ENCODE peak calls at places on chromosomes 12 and 14, in nine cellular contexts. One of them, this sample, is unnamed.

GRCh38 chr14:39268393-39268792 is 34.7 kb downstream of the MIA2 start:
- DNase-seq in stomach: no peak
- DNase-seq in aorta: no peak
- DNase-seq in MM.1S: peak; percentile 18
- DNase-seq in PC-3: peak; percentile 16
- DNase-seq in mesenchymal stem cell: peak; percentile 34
- DNase-seq in left ventricle myocardium inferior: no peak
- DNase-seq in epithelial cell of esophagus: peak; percentile 13
- DNase-seq in right lobe of liver: no peak
- DNase-seq in this sample: no peak

GRCh38 chr14:65850429-65851145 is 438.1 kb downstream of the FUT8 start:
- DNase-seq in stomach: no peak
- DNase-seq in aorta: no peak
- DNase-seq in MM.1S: peak; percentile 64
- DNase-seq in PC-3: peak; percentile 9
- DNase-seq in mesenchymal stem cell: no peak
- DNase-seq in left ventricle myocardium inferior: no peak
- DNase-seq in epithelial cell of esophagus: no peak
- DNase-seq in right lobe of liver: no peak
- DNase-seq in this sample: peak; percentile 50

GRCh38 chr14:20799444-20799843 is 3.2 kb downstream of the RNASE1 start:
- DNase-seq in stomach: no peak
- DNase-seq in aorta: no peak
- DNase-seq in MM.1S: no peak
- DNase-seq in PC-3: no peak
- DNase-seq in mesenchymal stem cell: no peak
- DNase-seq in left ventricle myocardium inferior: no peak
- DNase-seq in epithelial cell of esophagus: no peak
- DNase-seq in right lobe of liver: no peak
- DNase-seq in this sample: no peak

GRCh38 chr12:76383988-76384387 is 35.8 kb upstream of the BBS10 start:
- DNase-seq in stomach: no peak
- DNase-seq in aorta: no peak
- DNase-seq in MM.1S: no peak
- DNase-seq in PC-3: no peak
- DNase-seq in mesenchymal stem cell: no peak
- DNase-seq in left ventricle myocardium inferior: no peak
- DNase-seq in epithelial cell of esophagus: no peak
- DNase-seq in right lobe of liver: no peak
- DNase-seq in this sample: no peak

GRCh38 chr12:132151766-132152410 is 7.6 kb downstream of the NOC4L start:
- DNase-seq in stomach: no peak
- DNase-seq in aorta: peak; percentile 45
- DNase-seq in MM.1S: no peak
- DNase-seq in PC-3: no peak
- DNase-seq in mesenchymal stem cell: no peak
- DNase-seq in left ventricle myocardium inferior: peak; percentile 16
- DNase-seq in epithelial cell of esophagus: no peak
- DNase-seq in right lobe of liver: peak; percentile 19
- DNase-seq in this sample: no peak

GRCh38 chr14:20428010-20428365 is 8.0 kb downstream of the KLHL33 start:
- DNase-seq in stomach: no peak
- DNase-seq in aorta: no peak
- DNase-seq in MM.1S: no peak
- DNase-seq in PC-3: no peak
- DNase-seq in mesenchymal stem cell: no peak
- DNase-seq in left ventricle myocardium inferior: no peak
- DNase-seq in epithelial cell of esophagus: no peak
- DNase-seq in right lobe of liver: no peak
- DNase-seq in this sample: no peak

GRCh38 chr12:55925870-55926737 is 1.6 kb downstream of the PYM1 start:
- DNase-seq in stomach: no peak
- DNase-seq in aorta: no peak
- DNase-seq in MM.1S: no peak
- DNase-seq in PC-3: no peak
- DNase-seq in mesenchymal stem cell: no peak
- DNase-seq in left ventricle myocardium inferior: no peak
- DNase-seq in epithelial cell of esophagus: no peak
- DNase-seq in right lobe of liver: no peak
- DNase-seq in this sample: no peak

GRCh38 chr12:89863968-89864367 is 155.3 kb upstream of the ATP2B1 start:
- DNase-seq in stomach: no peak
- DNase-seq in aorta: no peak
- DNase-seq in MM.1S: peak; percentile 72
- DNase-seq in PC-3: no peak
- DNase-seq in mesenchymal stem cell: no peak
- DNase-seq in left ventricle myocardium inferior: no peak
- DNase-seq in epithelial cell of esophagus: no peak
- DNase-seq in right lobe of liver: no peak
- DNase-seq in this sample: no peak

GRCh38 chr14:32022938-32023466 is 54.1 kb upstream of the ARHGAP5 start:
- DNase-seq in stomach: no peak
- DNase-seq in aorta: no peak
- DNase-seq in MM.1S: no peak
- DNase-seq in PC-3: no peak
- DNase-seq in mesenchymal stem cell: peak; percentile 42
- DNase-seq in left ventricle myocardium inferior: no peak
- DNase-seq in epithelial cell of esophagus: no peak
- DNase-seq in right lobe of liver: no peak
- DNase-seq in this sample: no peak

GRCh38 chr14:64074961-64075619 is 219.1 kb downstream of the ESR2 start:
- DNase-seq in stomach: no peak
- DNase-seq in aorta: no peak
- DNase-seq in MM.1S: no peak
- DNase-seq in PC-3: peak; percentile 90
- DNase-seq in mesenchymal stem cell: peak; percentile 68
- DNase-seq in left ventricle myocardium inferior: no peak
- DNase-seq in epithelial cell of esophagus: peak; percentile 77
- DNase-seq in right lobe of liver: no peak
- DNase-seq in this sample: no peak

GRCh38 chr12:14950982-14951746 is 10.2 kb downstream of the ARHGDIB start:
- DNase-seq in stomach: no peak
- DNase-seq in aorta: no peak
- DNase-seq in MM.1S: no peak
- DNase-seq in PC-3: peak; percentile 74
- DNase-seq in mesenchymal stem cell: no peak
- DNase-seq in left ventricle myocardium inferior: no peak
- DNase-seq in epithelial cell of esophagus: peak; percentile 84
- DNase-seq in right lobe of liver: no peak
- DNase-seq in this sample: no peak

GRCh38 chr14:89477391-89477790 is 60.4 kb upstream of the FOXN3 start:
- DNase-seq in stomach: peak; percentile 29
- DNase-seq in aorta: peak; percentile 72
- DNase-seq in MM.1S: no peak
- DNase-seq in PC-3: no peak
- DNase-seq in mesenchymal stem cell: no peak
- DNase-seq in left ventricle myocardium inferior: no peak
- DNase-seq in epithelial cell of esophagus: no peak
- DNase-seq in right lobe of liver: no peak
- DNase-seq in this sample: no peak

GRCh38 chr14:77053046-77053841 is 24.7 kb upstream of the IRF2BPL start:
- DNase-seq in stomach: peak; percentile 64
- DNase-seq in aorta: peak; percentile 81
- DNase-seq in MM.1S: peak; percentile 55
- DNase-seq in PC-3: no peak
- DNase-seq in mesenchymal stem cell: peak; percentile 89
- DNase-seq in left ventricle myocardium inferior: peak; percentile 80
- DNase-seq in epithelial cell of esophagus: peak; percentile 57
- DNase-seq in right lobe of liver: peak; percentile 78
- DNase-seq in this sample: peak; percentile 88

GRCh38 chr12:123897221-123897620 is 75.4 kb downstream of the CCDC92 start:
- DNase-seq in stomach: no peak
- DNase-seq in aorta: no peak
- DNase-seq in MM.1S: no peak
- DNase-seq in PC-3: peak; percentile 67
- DNase-seq in mesenchymal stem cell: peak; percentile 23
- DNase-seq in left ventricle myocardium inferior: no peak
- DNase-seq in epithelial cell of esophagus: peak; percentile 69
- DNase-seq in right lobe of liver: no peak
- DNase-seq in this sample: no peak

GRCh38 chr12:109962388-109962787 is 33.8 kb downstream of the GIT2 start:
- DNase-seq in stomach: no peak
- DNase-seq in aorta: no peak
- DNase-seq in MM.1S: no peak
- DNase-seq in PC-3: no peak
- DNase-seq in mesenchymal stem cell: no peak
- DNase-seq in left ventricle myocardium inferior: no peak
- DNase-seq in epithelial cell of esophagus: no peak
- DNase-seq in right lobe of liver: no peak
- DNase-seq in this sample: no peak

GRCh38 chr14:31418440-31418839 is 1.9 kb downstream of the HEATR5A start:
- DNase-seq in stomach: no peak
- DNase-seq in aorta: no peak
- DNase-seq in MM.1S: no peak
- DNase-seq in PC-3: no peak
- DNase-seq in mesenchymal stem cell: no peak
- DNase-seq in left ventricle myocardium inferior: no peak
- DNase-seq in epithelial cell of esophagus: no peak
- DNase-seq in right lobe of liver: no peak
- DNase-seq in this sample: no peak

GRCh38 chr12:102059343-102059742 is 2.4 kb downstream of the WASHC3 start:
- DNase-seq in stomach: no peak
- DNase-seq in aorta: no peak
- DNase-seq in MM.1S: no peak
- DNase-seq in PC-3: peak; percentile 39
- DNase-seq in mesenchymal stem cell: no peak
- DNase-seq in left ventricle myocardium inferior: no peak
- DNase-seq in epithelial cell of esophagus: no peak
- DNase-seq in right lobe of liver: no peak
- DNase-seq in this sample: no peak

GRCh38 chr14:67911506-67911905 is 91.9 kb downstream of the RAD51B start:
- DNase-seq in stomach: no peak
- DNase-seq in aorta: no peak
- DNase-seq in MM.1S: no peak
- DNase-seq in PC-3: no peak
- DNase-seq in mesenchymal stem cell: no peak
- DNase-seq in left ventricle myocardium inferior: no peak
- DNase-seq in epithelial cell of esophagus: no peak
- DNase-seq in right lobe of liver: no peak
- DNase-seq in this sample: no peak

GRCh38 chr14:106044949-106045596 is 518.7 kb downstream of the TMEM121 start:
- DNase-seq in stomach: peak; percentile 60
- DNase-seq in aorta: peak; percentile 80
- DNase-seq in MM.1S: no peak
- DNase-seq in PC-3: no peak
- DNase-seq in mesenchymal stem cell: no peak
- DNase-seq in left ventricle myocardium inferior: no peak
- DNase-seq in epithelial cell of esophagus: peak; percentile 1
- DNase-seq in right lobe of liver: peak; percentile 50
- DNase-seq in this sample: peak; percentile 80

DNA sequence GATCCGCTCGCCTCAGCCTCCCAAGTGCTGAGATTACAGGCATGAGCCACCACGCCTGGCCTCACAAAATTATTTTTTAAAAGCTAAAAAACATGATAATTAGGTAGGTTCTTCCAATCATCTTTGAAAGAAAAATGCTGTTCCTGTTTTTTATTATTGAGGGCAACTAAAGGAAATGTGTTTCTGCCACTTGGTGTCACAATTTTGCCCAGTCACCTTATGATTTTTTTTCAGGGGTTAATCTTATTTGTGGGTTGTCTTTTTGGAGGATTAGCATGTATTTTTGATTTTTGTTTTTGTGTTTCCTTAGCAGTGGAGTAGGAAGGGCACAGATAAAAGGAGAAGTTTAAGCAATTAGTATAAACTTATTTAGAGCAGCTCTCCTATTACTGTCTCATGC is 79.8 kb downstream of the PRORP start:
- DNase-seq in stomach: no peak
- DNase-seq in aorta: no peak
- DNase-seq in MM.1S: no peak
- DNase-seq in PC-3: no peak
- DNase-seq in mesenchymal stem cell: no peak
- DNase-seq in left ventricle myocardium inferior: no peak
- DNase-seq in epithelial cell of esophagus: no peak
- DNase-seq in right lobe of liver: no peak
- DNase-seq in this sample: no peak
- H3K4me3 ChIP-seq in stomach: no peak overlapping the region
- H3K4me3 ChIP-seq in aorta: no peak overlapping the region
- H3K4me3 ChIP-seq in MM.1S: no peak overlapping the region
- H3K4me3 ChIP-seq in PC-3: no peak overlapping the region
- H3K4me3 ChIP-seq in mesenchymal stem cell: no peak overlapping the region
- H3K4me3 ChIP-seq in left ventricle myocardium inferior: no peak overlapping the region
- H3K4me3 ChIP-seq in epithelial cell of esophagus: no peak overlapping the region
- H3K4me3 ChIP-seq in right lobe of liver: no peak overlapping the region
- H3K4me3 ChIP-seq in this sample: no peak overlapping the region

GRCh38 chr14:103259801-103260628 is 74.0 kb upstream of the EIF5 start:
- DNase-seq in stomach: peak; percentile 32
- DNase-seq in aorta: peak; percentile 56
- DNase-seq in MM.1S: no peak
- DNase-seq in PC-3: peak; percentile 34
- DNase-seq in mesenchymal stem cell: no peak
- DNase-seq in left ventricle myocardium inferior: no peak
- DNase-seq in epithelial cell of esophagus: no peak
- DNase-seq in right lobe of liver: peak; percentile 45
- DNase-seq in this sample: no peak
- H3K4me3 ChIP-seq in stomach: peak overlapping the region; percentile 41
- H3K4me3 ChIP-seq in aorta: peak overlapping the region; percentile 82
- H3K4me3 ChIP-seq in MM.1S: no peak overlapping the region
- H3K4me3 ChIP-seq in PC-3: peak overlapping the region; percentile 87
- H3K4me3 ChIP-seq in mesenchymal stem cell: no peak overlapping the region
- H3K4me3 ChIP-seq in left ventricle myocardium inferior: peak overlapping the region; percentile 68
- H3K4me3 ChIP-seq in epithelial cell of esophagus: peak overlapping the region; percentile 49
- H3K4me3 ChIP-seq in right lobe of liver: peak overlapping the region; percentile 52
- H3K4me3 ChIP-seq in this sample: peak overlapping the region; percentile 14

GRCh38 chr14:60184597-60185555 is 19.7 kb upstream of the DHRS7 start:
- DNase-seq in stomach: no peak
- DNase-seq in aorta: no peak
- DNase-seq in MM.1S: no peak
- DNase-seq in PC-3: no peak
- DNase-seq in mesenchymal stem cell: no peak
- DNase-seq in left ventricle myocardium inferior: no peak
- DNase-seq in epithelial cell of esophagus: no peak
- DNase-seq in right lobe of liver: no peak
- DNase-seq in this sample: no peak
- H3K4me3 ChIP-seq in stomach: no peak overlapping the region
- H3K4me3 ChIP-seq in aorta: no peak overlapping the region
- H3K4me3 ChIP-seq in MM.1S: no peak overlapping the region
- H3K4me3 ChIP-seq in PC-3: peak overlapping the region; percentile 50
- H3K4me3 ChIP-seq in mesenchymal stem cell: no peak overlapping the region
- H3K4me3 ChIP-seq in left ventricle myocardium inferior: peak overlapping the region; percentile 65
- H3K4me3 ChIP-seq in epithelial cell of esophagus: no peak overlapping the region
- H3K4me3 ChIP-seq in right lobe of liver: no peak overlapping the region
- H3K4me3 ChIP-seq in this sample: no peak overlapping the region

GRCh38 chr12:68356060-68356748 is 24.0 kb upstream of the MDM1 start:
- DNase-seq in stomach: no peak
- DNase-seq in aorta: no peak
- DNase-seq in MM.1S: no peak
- DNase-seq in PC-3: no peak
- DNase-seq in mesenchymal stem cell: no peak
- DNase-seq in left ventricle myocardium inferior: no peak
- DNase-seq in epithelial cell of esophagus: no peak
- DNase-seq in right lobe of liver: no peak
- DNase-seq in this sample: no peak

GRCh38 chr12:68361953-68362352 is 29.8 kb upstream of the MDM1 start:
- DNase-seq in stomach: no peak
- DNase-seq in aorta: no peak
- DNase-seq in MM.1S: no peak
- DNase-seq in PC-3: no peak
- DNase-seq in mesenchymal stem cell: no peak
- DNase-seq in left ventricle myocardium inferior: no peak
- DNase-seq in epithelial cell of esophagus: no peak
- DNase-seq in right lobe of liver: no peak
- DNase-seq in this sample: no peak

GRCh38 chr12:68359669-68360068 is 27.5 kb upstream of the MDM1 start:
- DNase-seq in stomach: no peak
- DNase-seq in aorta: no peak
- DNase-seq in MM.1S: no peak
- DNase-seq in PC-3: no peak
- DNase-seq in mesenchymal stem cell: no peak
- DNase-seq in left ventricle myocardium inferior: no peak
- DNase-seq in epithelial cell of esophagus: peak; percentile 56
- DNase-seq in right lobe of liver: no peak
- DNase-seq in this sample: no peak

GRCh38 chr12:68358532-68359485 is 26.6 kb upstream of the MDM1 start:
- DNase-seq in stomach: peak; percentile 64
- DNase-seq in aorta: peak; percentile 49
- DNase-seq in MM.1S: peak; percentile 88
- DNase-seq in PC-3: peak; percentile 84
- DNase-seq in mesenchymal stem cell: peak; percentile 77
- DNase-seq in left ventricle myocardium inferior: no peak
- DNase-seq in epithelial cell of esophagus: peak; percentile 79
- DNase-seq in right lobe of liver: peak; percentile 28
- DNase-seq in this sample: peak; percentile 76
- H3K4me3 ChIP-seq in stomach: no peak overlapping the region
- H3K4me3 ChIP-seq in aorta: no peak overlapping the region
- H3K4me3 ChIP-seq in MM.1S: no peak overlapping the region
- H3K4me3 ChIP-seq in PC-3: no peak overlapping the region
- H3K4me3 ChIP-seq in mesenchymal stem cell: no peak overlapping the region
- H3K4me3 ChIP-seq in left ventricle myocardium inferior: no peak overlapping the region
- H3K4me3 ChIP-seq in epithelial cell of esophagus: no peak overlapping the region
- H3K4me3 ChIP-seq in right lobe of liver: no peak overlapping the region
- H3K4me3 ChIP-seq in this sample: no peak overlapping the region

This sample was measured in CD8-positive, alpha-beta T cell.